ENCODE peak calls at places on chromosomes 2 and 18, in ten cellular contexts. D, H, X, L, Y, B, M, A, P and R are unnamed samples.

GRCh38 chr2:152097291-152098032 is 1.4 kb downstream of the CACNB4 start:
- DNase-seq in D (peak; percentile 17), A (no peak), L (no peak), B (peak; percentile 44), H (no peak), Y (no peak), X (no peak), P (no peak), M (no peak), R (peak; percentile 2)

GRCh38 chr2:12717988-12718661 is 1.4 kb downstream of the TRIB2 start:
- DNase-seq in H (no peak), X (peak; percentile 81), Y (peak; percentile 51), L (peak; percentile 33), P (no peak), D (peak; percentile 60), A (peak; percentile 38), B (peak; percentile 33), M (no peak), R (no peak)

GRCh38 chr18:75660932-75661331 is 233.4 kb upstream of the SMIM21 start:
- DNase-seq in M (no peak), D (no peak), X (no peak), L (no peak), H (no peak), B (no peak), P (no peak), Y (no peak), A (no peak), R (no peak)

GRCh38 chr2:96097951-96098823 is 18.2 kb downstream of the ADRA2B start:
- DNase-seq in D (no peak), A (no peak), X (peak; percentile 70), L (no peak), B (no peak), M (no peak), P (peak; percentile 22), H (no peak), Y (peak; percentile 11), R (no peak)

GRCh38 chr18:55579888-55580287 is 8.1 kb downstream of the TCF4 start:
- DNase-seq in M (no peak), P (no peak), Y (no peak), L (no peak), A (no peak), D (no peak), H (no peak), B (no peak), X (no peak), R (no peak)

GRCh38 chr2:168679741-168680140 is 122.7 kb upstream of the NOSTRIN start:
- DNase-seq in L (no peak), P (no peak), Y (no peak), X (no peak), H (no peak), B (no peak), A (no peak), D (no peak), M (no peak), R (no peak)

GRCh38 chr18:76364282-76365259 is 130.5 kb downstream of the ZNF516 start:
- DNase-seq in L (no peak), A (no peak), H (no peak), M (no peak), X (no peak), P (no peak), D (no peak), B (no peak), Y (peak; percentile 22), R (no peak)

GRCh38 chr2:241443486-241444223 is 64.7 kb downstream of the STK25 start:
- DNase-seq in X (no peak), P (no peak), M (no peak), Y (no peak), D (peak; percentile 62), H (peak; percentile 75), B (peak; percentile 67), A (no peak), L (no peak), R (peak; percentile 43)

GRCh38 chr2:148967484-148967883 is 71.0 kb upstream of the LYPD6B start:
- DNase-seq in L (no peak), A (no peak), Y (no peak), H (no peak), X (no peak), B (peak; percentile 10), D (no peak), P (no peak), M (no peak), R (no peak)
- TF ChIP-seq CTCF in L (no peak), A (no peak), Y (no peak), H (no peak), X (peak; percentile 29), B (no peak), D (no peak), P (no peak), M (peak; percentile 42), R (no peak)

DNA sequence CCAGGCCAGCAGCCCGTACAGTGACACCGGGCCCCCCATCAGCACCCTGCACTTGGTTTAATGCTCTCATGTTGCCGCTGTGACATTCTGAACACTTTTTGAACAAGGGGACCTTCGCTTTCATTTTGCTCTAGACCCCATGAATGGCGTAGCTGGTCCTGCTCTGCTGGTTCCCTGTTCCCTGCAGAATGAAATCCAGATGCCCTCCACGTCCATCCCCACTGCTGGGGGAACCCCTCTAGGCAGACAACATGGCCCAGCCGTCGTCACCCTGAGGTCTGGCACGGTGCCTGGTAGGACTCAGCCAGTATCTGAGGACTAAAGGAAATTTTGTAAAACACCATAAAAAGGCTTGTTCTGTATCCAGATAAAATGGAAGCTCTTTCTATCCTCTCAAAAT is 128.6 kb downstream of the KCTD1 start:
- DNase-seq in X (peak; percentile 76), D (no peak), B (no peak), A (no peak), M (no peak), Y (no peak), P (no peak), L (no peak), H (no peak), R (no peak)
- TF ChIP-seq CTCF in X (no peak), D (no peak), B (no peak), A (no peak), M (no peak), Y (no peak), P (no peak), L (no peak), H (no peak), R (no peak)

DNA sequence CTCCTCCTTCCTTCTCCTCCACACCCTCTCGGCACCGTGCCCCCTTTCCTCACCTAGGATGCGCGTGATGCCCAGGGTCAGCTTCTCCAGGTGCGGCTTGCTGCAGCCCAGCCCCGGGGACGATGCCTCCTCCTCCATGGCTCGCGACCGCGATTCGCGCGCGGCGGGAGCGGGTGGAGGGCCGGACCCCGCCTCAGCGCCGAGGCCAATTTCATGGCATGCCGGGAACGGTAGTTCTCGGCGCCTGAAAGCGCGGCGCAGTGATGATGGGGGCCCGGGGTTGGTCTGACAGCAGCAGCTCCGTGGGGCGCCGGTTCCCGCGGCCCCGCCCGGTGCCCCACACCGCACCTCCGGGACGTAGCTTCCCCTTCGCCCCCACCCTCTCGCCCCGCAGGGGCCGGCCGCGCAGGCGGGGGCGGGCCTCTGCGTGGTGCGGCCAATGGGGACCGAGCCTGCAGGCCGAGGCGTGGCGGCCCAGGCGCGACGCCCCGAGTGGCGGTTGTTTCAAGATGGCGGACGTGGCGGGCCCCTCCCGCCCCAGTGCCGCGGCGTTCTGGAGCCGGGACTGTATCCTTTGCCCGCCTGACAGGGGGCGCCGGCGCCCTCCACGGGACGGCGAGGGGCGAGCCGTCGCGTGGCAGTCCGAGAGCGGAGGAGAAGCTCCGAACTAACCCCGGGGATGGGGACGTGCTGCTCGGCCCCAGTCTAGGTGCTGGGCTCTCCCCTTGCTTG is at the start of the genes KIAA1328 and TPGS2:
- DNase-seq in X (peak; percentile 97), A (peak; percentile 84), P (peak; percentile 87), L (peak; percentile 84), D (peak; percentile 65), H (peak; percentile 52), Y (peak; percentile 82), B (peak; percentile 79), M (peak; percentile 83), R (peak; percentile 93)
- TF ChIP-seq CTCF in X (peak; percentile 72), A (peak; percentile 52), P (peak; percentile 80), L (no peak), D (no peak), H (peak; percentile 44), Y (no peak), B (peak; percentile 27), M (peak; percentile 26), R (peak; percentile 64)

DNA sequence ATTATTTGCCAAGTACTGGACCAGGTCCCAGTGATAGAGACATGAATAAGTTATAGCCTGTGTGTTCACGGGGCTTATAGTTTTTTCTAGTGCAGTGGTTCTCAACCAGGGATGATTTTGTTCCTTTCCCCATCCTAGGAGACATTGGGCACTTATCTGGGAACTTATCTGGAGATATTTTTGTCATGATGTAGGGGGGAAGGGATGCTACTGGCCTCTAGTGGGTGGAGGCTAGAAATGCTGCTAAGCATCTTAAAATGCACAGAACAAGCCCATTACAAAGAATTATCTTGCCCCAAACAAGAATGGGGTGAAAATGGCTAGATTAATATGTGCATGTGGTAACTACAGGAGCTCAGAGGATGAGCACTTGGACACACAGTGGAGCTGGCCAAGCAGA is 75.2 kb downstream of the KLHL29 start:
- DNase-seq in P (no peak), L (no peak), M (no peak), H (no peak), Y (no peak), A (no peak), B (peak; percentile 58), X (no peak), D (peak; percentile 39), R (no peak)
- TF ChIP-seq CTCF in P (peak; percentile 74), L (peak; percentile 37), M (no peak), H (peak; percentile 82), Y (no peak), A (peak; percentile 19), B (peak; percentile 83), X (peak; percentile 56), D (peak; percentile 77), R (peak; percentile 42)

GRCh38 chr2:237167038-237167437 is 81.3 kb downstream of the COPS8 start:
- DNase-seq in P (no peak), M (no peak), H (no peak), B (no peak), A (no peak), D (no peak), Y (no peak), L (no peak), X (no peak), R (no peak)

GRCh38 chr2:237170017-237170416 is 84.3 kb downstream of the COPS8 start:
- DNase-seq in P (no peak), A (no peak), H (no peak), L (no peak), Y (no peak), M (no peak), X (no peak), D (no peak), B (peak; percentile 95), R (no peak)

GRCh38 chr2:237167934-237168333 is 82.2 kb downstream of the COPS8 start:
- DNase-seq in X (no peak), D (no peak), Y (no peak), L (no peak), A (no peak), B (no peak), M (no peak), P (no peak), H (no peak), R (no peak)

GRCh38 chr2:237171895-237172294 is 86.2 kb downstream of the COPS8 start:
- DNase-seq in L (no peak), X (no peak), Y (no peak), B (no peak), P (no peak), A (no peak), H (no peak), M (no peak), D (no peak), R (no peak)

DNA sequence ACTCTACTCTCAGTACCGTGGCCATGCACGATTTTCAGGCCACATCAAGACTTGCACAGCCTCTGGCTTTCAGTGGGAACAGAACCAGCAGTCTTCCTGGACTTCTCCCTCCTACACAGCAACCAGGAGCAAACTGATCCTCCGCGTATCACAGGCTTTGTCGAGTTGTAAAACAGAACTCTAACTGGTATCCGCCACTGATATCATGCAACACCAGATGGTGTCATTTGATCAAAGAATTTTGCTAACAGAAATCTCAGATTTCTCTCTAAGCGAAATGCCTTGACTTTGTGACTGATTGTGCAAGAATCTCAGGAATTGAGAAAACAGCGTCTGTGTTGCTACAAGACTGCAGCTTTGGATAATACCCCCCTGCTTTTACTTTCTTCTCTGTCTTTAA is 85.7 kb downstream of the COPS8 start:
- DNase-seq in H (no peak), B (peak; percentile 97), X (no peak), P (no peak), Y (no peak), A (no peak), L (no peak), D (peak; percentile 85), M (no peak), R (peak; percentile 21)
- TF ChIP-seq CTCF in H (no peak), B (peak; percentile 34), X (peak; percentile 62), P (no peak), Y (no peak), A (no peak), L (no peak), D (peak; percentile 73), M (no peak), R (peak; percentile 17)